ENCODE peak calls at places on chromosomes 1 and 21, in five cellular contexts. F, X, G, W and E are unnamed samples.

GRCh38 chr1:214337536-214337935 is 56.6 kb downstream of the SMYD2 start:
- DNase-seq in F (no peak), X (no peak), G (no peak), W (no peak), E (no peak)

GRCh38 chr1:222127526-222128152 is 385.8 kb upstream of the DUSP10 start:
- DNase-seq in F (no peak), X (no peak), G (no peak), W (no peak), E (no peak)

GRCh38 chr1:217535601-217536377 is 95.1 kb downstream of the GPATCH2 start:
- DNase-seq in F (no peak), X (no peak), G (no peak), W (no peak), E (no peak)

GRCh38 chr1:7424352-7424890 is 346.7 kb upstream of the VAMP3 start:
- DNase-seq in F (no peak), X (no peak), G (no peak), W (no peak), E (no peak)

GRCh38 chr21:35924714-35925301 is 135.5 kb downstream of the SETD4 start:
- DNase-seq in F (no peak), X (peak; percentile 16), G (no peak), W (no peak), E (peak; percentile 25)

GRCh38 chr1:87335175-87335992 is 6.7 kb downstream of the LMO4 start:
- DNase-seq in F (peak; percentile 77), X (no peak), G (peak; percentile 73), W (peak; percentile 93), E (peak; percentile 47)

GRCh38 chr1:40980453-40981121 is 1.1 kb downstream of the CTPS1 start:
- DNase-seq in F (peak; percentile 75), X (no peak), G (peak; percentile 51), W (peak; percentile 26), E (no peak)

GRCh38 chr1:147266381-147266780 is 23.9 kb downstream of the CHD1L start:
- DNase-seq in F (no peak), X (no peak), G (no peak), W (no peak), E (no peak)

GRCh38 chr1:206706298-206706791 is 21.6 kb downstream of the MAPKAPK2 start:
- DNase-seq in F (no peak), X (no peak), G (no peak), W (peak; percentile 27), E (no peak)

GRCh38 chr1:29471487-29472313 is 235.4 kb downstream of the PTPRU start:
- DNase-seq in F (no peak), X (no peak), G (peak; percentile 27), W (peak; percentile 41), E (no peak)

GRCh38 chr1:44524180-44524579 is 119.1 kb downstream of the RNF220 start:
- DNase-seq in F (no peak), X (no peak), G (no peak), W (no peak), E (no peak)

GRCh38 chr1:202149566-202149965 is 5.0 kb upstream of the ARL8A start:
- DNase-seq in F (no peak), X (no peak), G (no peak), W (no peak), E (no peak)

GRCh38 chr21:23452384-23453083 is 2154.7 kb downstream of the MRPL39 start:
- DNase-seq in F (no peak), X (no peak), G (no peak), W (no peak), E (no peak)

GRCh38 chr1:201760516-201760915 is 68.4 kb upstream of the IPO9 start:
- DNase-seq in F (no peak), X (no peak), G (no peak), W (no peak), E (no peak)

GRCh38 chr1:67615886-67616285 is 69.1 kb upstream of the GADD45A start:
- DNase-seq in F (no peak), X (no peak), G (no peak), W (no peak), E (no peak)

GRCh38 chr1:156571261-156571958 is 955 bp downstream of the IQGAP3 start:
- DNase-seq in F (no peak), X (peak; percentile 93), G (no peak), W (no peak), E (no peak)

GRCh38 chr1:167409183-167409582 is 109.1 kb downstream of the CD247 start:
- DNase-seq in F (peak; percentile 59), X (no peak), G (no peak), W (no peak), E (no peak)

GRCh38 chr1:18045206-18045605 is 62.4 kb upstream of the IGSF21 start:
- DNase-seq in F (no peak), X (no peak), G (no peak), W (no peak), E (no peak)